ENCODE peak calls at places on chromosome 16, in four cellular contexts. One of them, this sample, is unnamed.

GRCh38 chr16:82031116-82032084 is 3.7 kb upstream of the HSD17B2 start:
- DNase-seq in astrocyte of the spinal cord: peak
- DNase-seq in AG04449: no peak
- DNase-seq in activated gamma-delta T cell treated with anti-CD3 and anti-CD28 coated beads, Interleukin-2, amount 50 U/mL, for 16 hours: no peak
- DNase-seq in this sample: peak

GRCh38 chr16:24848065-24848464 is 2.3 kb downstream of the SLC5A11 start:
- DNase-seq in AG04449: no peak
- DNase-seq in activated gamma-delta T cell treated with anti-CD3 and anti-CD28 coated beads, Interleukin-2, amount 50 U/mL, for 16 hours: no peak
- DNase-seq in astrocyte of the spinal cord: peak
- DNase-seq in this sample: no peak

GRCh38 chr16:31242197-31242596 is 17.6 kb upstream of the ITGAM start:
- DNase-seq in astrocyte of the spinal cord: no peak
- DNase-seq in AG04449: no peak
- DNase-seq in activated gamma-delta T cell treated with anti-CD3 and anti-CD28 coated beads, Interleukin-2, amount 50 U/mL, for 16 hours: no peak
- DNase-seq in this sample: no peak

GRCh38 chr16:27404163-27404823 is 2.3 kb downstream of the IL21R start:
- DNase-seq in astrocyte of the spinal cord: no peak
- DNase-seq in activated gamma-delta T cell treated with anti-CD3 and anti-CD28 coated beads, Interleukin-2, amount 50 U/mL, for 16 hours: no peak
- DNase-seq in AG04449: no peak
- DNase-seq in this sample: no peak

GRCh38 chr16:89489040-89489721 is 1.2 kb downstream of the ANKRD11 start:
- DNase-seq in astrocyte of the spinal cord: peak
- DNase-seq in activated gamma-delta T cell treated with anti-CD3 and anti-CD28 coated beads, Interleukin-2, amount 50 U/mL, for 16 hours: peak
- DNase-seq in AG04449: peak
- DNase-seq in this sample: peak

GRCh38 chr16:75262800-75263127 is 11.3 kb upstream of the BCAR1 start:
- DNase-seq in activated gamma-delta T cell treated with anti-CD3 and anti-CD28 coated beads, Interleukin-2, amount 50 U/mL, for 16 hours: no peak
- DNase-seq in AG04449: no peak
- DNase-seq in astrocyte of the spinal cord: no peak
- DNase-seq in this sample: no peak

GRCh38 chr16:87780385-87780989 is 14.7 kb upstream of the KLHDC4 start:
- DNase-seq in AG04449: no peak
- DNase-seq in astrocyte of the spinal cord: no peak
- DNase-seq in activated gamma-delta T cell treated with anti-CD3 and anti-CD28 coated beads, Interleukin-2, amount 50 U/mL, for 16 hours: peak
- DNase-seq in this sample: peak

GRCh38 chr16:3256876-3257465 is 538 bp upstream of the MEFV start:
- DNase-seq in AG04449: no peak
- DNase-seq in activated gamma-delta T cell treated with anti-CD3 and anti-CD28 coated beads, Interleukin-2, amount 50 U/mL, for 16 hours: no peak
- DNase-seq in astrocyte of the spinal cord: peak
- DNase-seq in this sample: no peak

GRCh38 chr16:4624827-4625616 is 396 bp downstream of the MGRN1 start:
- DNase-seq in astrocyte of the spinal cord: peak
- DNase-seq in AG04449: no peak
- DNase-seq in activated gamma-delta T cell treated with anti-CD3 and anti-CD28 coated beads, Interleukin-2, amount 50 U/mL, for 16 hours: peak
- DNase-seq in this sample: peak

GRCh38 chr16:74936902-74937560 is 47.9 kb downstream of the WDR59 start:
- DNase-seq in AG04449: peak
- DNase-seq in activated gamma-delta T cell treated with anti-CD3 and anti-CD28 coated beads, Interleukin-2, amount 50 U/mL, for 16 hours: no peak
- DNase-seq in astrocyte of the spinal cord: peak
- DNase-seq in this sample: no peak

GRCh38 chr16:77359065-77359502 is 75.8 kb downstream of the ADAMTS18 start:
- DNase-seq in astrocyte of the spinal cord: peak
- DNase-seq in activated gamma-delta T cell treated with anti-CD3 and anti-CD28 coated beads, Interleukin-2, amount 50 U/mL, for 16 hours: no peak
- DNase-seq in AG04449: no peak
- DNase-seq in this sample: no peak

GRCh38 chr16:55508941-55509920 is at the start of gene LPCAT2:
- DNase-seq in activated gamma-delta T cell treated with anti-CD3 and anti-CD28 coated beads, Interleukin-2, amount 50 U/mL, for 16 hours: no peak
- DNase-seq in AG04449: no peak
- DNase-seq in astrocyte of the spinal cord: peak
- DNase-seq in this sample: peak

GRCh38 chr16:89179148-89179484 is 7.6 kb downstream of the CDH15 start:
- DNase-seq in AG04449: no peak
- DNase-seq in activated gamma-delta T cell treated with anti-CD3 and anti-CD28 coated beads, Interleukin-2, amount 50 U/mL, for 16 hours: no peak
- DNase-seq in astrocyte of the spinal cord: no peak
- DNase-seq in this sample: no peak

GRCh38 chr16:89121691-89122321 is 28.2 kb downstream of the ACSF3 start:
- DNase-seq in AG04449: no peak
- DNase-seq in activated gamma-delta T cell treated with anti-CD3 and anti-CD28 coated beads, Interleukin-2, amount 50 U/mL, for 16 hours: no peak
- DNase-seq in astrocyte of the spinal cord: no peak
- DNase-seq in this sample: no peak

GRCh38 chr16:24776486-24777220 is 47.2 kb downstream of the TNRC6A start:
- DNase-seq in AG04449: no peak
- DNase-seq in astrocyte of the spinal cord: peak
- DNase-seq in activated gamma-delta T cell treated with anti-CD3 and anti-CD28 coated beads, Interleukin-2, amount 50 U/mL, for 16 hours: no peak
- DNase-seq in this sample: no peak

GRCh38 chr16:2482181-2483107 is 7.5 kb downstream of the TBC1D24 start:
- DNase-seq in activated gamma-delta T cell treated with anti-CD3 and anti-CD28 coated beads, Interleukin-2, amount 50 U/mL, for 16 hours: no peak
- DNase-seq in astrocyte of the spinal cord: no peak
- DNase-seq in AG04449: no peak
- DNase-seq in this sample: no peak

GRCh38 chr16:11609474-11610120 is 22.9 kb upstream of the LITAF start:
- DNase-seq in AG04449: no peak
- DNase-seq in activated gamma-delta T cell treated with anti-CD3 and anti-CD28 coated beads, Interleukin-2, amount 50 U/mL, for 16 hours: no peak
- DNase-seq in astrocyte of the spinal cord: no peak
- DNase-seq in this sample: no peak

GRCh38 chr16:53132406-53132805 is 77.6 kb downstream of the CHD9 start:
- DNase-seq in astrocyte of the spinal cord: no peak
- DNase-seq in AG04449: no peak
- DNase-seq in activated gamma-delta T cell treated with anti-CD3 and anti-CD28 coated beads, Interleukin-2, amount 50 U/mL, for 16 hours: no peak
- DNase-seq in this sample: no peak

GRCh38 chr16:22296225-22297113 is 740 bp upstream of the POLR3E start:
- DNase-seq in activated gamma-delta T cell treated with anti-CD3 and anti-CD28 coated beads, Interleukin-2, amount 50 U/mL, for 16 hours: no peak
- DNase-seq in astrocyte of the spinal cord: peak
- DNase-seq in AG04449: no peak
- DNase-seq in this sample: peak

GRCh38 chr16:46586011-46586577 is 35.1 kb downstream of the SHCBP1 start:
- DNase-seq in AG04449: no peak
- DNase-seq in astrocyte of the spinal cord: no peak
- DNase-seq in activated gamma-delta T cell treated with anti-CD3 and anti-CD28 coated beads, Interleukin-2, amount 50 U/mL, for 16 hours: no peak
- DNase-seq in this sample: no peak

GRCh38 chr16:30183961-30184429 is 593 bp downstream of the CORO1A start:
- DNase-seq in activated gamma-delta T cell treated with anti-CD3 and anti-CD28 coated beads, Interleukin-2, amount 50 U/mL, for 16 hours: peak
- DNase-seq in astrocyte of the spinal cord: no peak
- DNase-seq in AG04449: no peak
- DNase-seq in this sample: no peak

GRCh38 chr16:75251280-75252048 is at the start of gene BCAR1:
- DNase-seq in astrocyte of the spinal cord: peak
- DNase-seq in AG04449: peak
- DNase-seq in activated gamma-delta T cell treated with anti-CD3 and anti-CD28 coated beads, Interleukin-2, amount 50 U/mL, for 16 hours: no peak
- DNase-seq in this sample: peak

GRCh38 chr16:55526448-55526847 is 17.6 kb downstream of the LPCAT2 start:
- DNase-seq in activated gamma-delta T cell treated with anti-CD3 and anti-CD28 coated beads, Interleukin-2, amount 50 U/mL, for 16 hours: no peak
- DNase-seq in astrocyte of the spinal cord: no peak
- DNase-seq in AG04449: no peak
- DNase-seq in this sample: no peak

GRCh38 chr16:20906225-20906870 is 5.8 kb downstream of the LYRM1 start:
- DNase-seq in AG04449: peak
- DNase-seq in activated gamma-delta T cell treated with anti-CD3 and anti-CD28 coated beads, Interleukin-2, amount 50 U/mL, for 16 hours: no peak
- DNase-seq in astrocyte of the spinal cord: peak
- DNase-seq in this sample: no peak

GRCh38 chr16:27204232-27204915 is 1.0 kb downstream of the KDM8 start:
- DNase-seq in astrocyte of the spinal cord: no peak
- DNase-seq in activated gamma-delta T cell treated with anti-CD3 and anti-CD28 coated beads, Interleukin-2, amount 50 U/mL, for 16 hours: no peak
- DNase-seq in AG04449: no peak
- DNase-seq in this sample: no peak

GRCh38 chr16:67541391-67542263 is 13.0 kb downstream of the RIPOR1 start:
- DNase-seq in astrocyte of the spinal cord: peak
- DNase-seq in AG04449: no peak
- DNase-seq in activated gamma-delta T cell treated with anti-CD3 and anti-CD28 coated beads, Interleukin-2, amount 50 U/mL, for 16 hours: no peak
- DNase-seq in this sample: no peak

GRCh38 chr16:49462989-49463371 is 89.4 kb downstream of the C16orf78 start:
- DNase-seq in astrocyte of the spinal cord: no peak
- DNase-seq in AG04449: no peak
- DNase-seq in activated gamma-delta T cell treated with anti-CD3 and anti-CD28 coated beads, Interleukin-2, amount 50 U/mL, for 16 hours: no peak
- DNase-seq in this sample: no peak

This sample was measured in K562.